ENCODE peak calls at places on chromosomes 11 and 22, in seven cellular contexts. N is GM20000, V is EL, C is H7, A is GM04503, K is RWPE1, B is GM06990. G is an unnamed sample.

GRCh38 chr11:90252053-90252452 is 29.2 kb upstream of the CHORDC1 start:
- DNase-seq in N (no peak), V (no peak), C (no peak), A (no peak), K (no peak), B (no peak), G (no peak)

GRCh38 chr11:67673358-67673757 is 1.1 kb downstream of the ALDH3B2 start:
- DNase-seq in N (no peak), V (no peak), C (no peak), A (no peak), K (no peak), B (no peak), G (no peak)

GRCh38 chr11:125591659-125592304 is 870 bp upstream of the STT3A start:
- DNase-seq in N (peak; percentile 24), V (peak; percentile 46), C (peak; percentile 64), A (no peak), K (peak; percentile 34), B (peak; percentile 70), G (peak; percentile 55)

GRCh38 chr11:110000045-110000502 is 93.1 kb upstream of the ZC3H12C start:
- DNase-seq in N (peak; percentile 63), V (peak; percentile 81), C (no peak), A (peak; percentile 94), K (peak; percentile 54), B (peak; percentile 68), G (no peak)

GRCh38 chr11:1555713-1556153 is 16.3 kb downstream of the DUSP8 start:
- DNase-seq in N (no peak), V (no peak), C (peak; percentile 77), A (no peak), K (no peak), B (no peak), G (no peak)

GRCh38 chr11:16081756-16082531 is 274.4 kb downstream of the SOX6 start:
- DNase-seq in N (no peak), V (no peak), C (no peak), A (no peak), K (no peak), B (no peak), G (peak; percentile 21)

GRCh38 chr22:42364641-42365336 is 67.4 kb downstream of the NFAM1 start:
- DNase-seq in N (no peak), V (peak; percentile 37), C (no peak), A (no peak), K (no peak), B (no peak), G (peak; percentile 47)

GRCh38 chr11:17258670-17259069 is 17.9 kb upstream of the NUCB2 start:
- DNase-seq in N (no peak), V (no peak), C (no peak), A (no peak), K (no peak), B (no peak), G (no peak)

GRCh38 chr22:26047920-26048319 is 121.3 kb upstream of the SEZ6L start:
- DNase-seq in N (no peak), V (no peak), C (no peak), A (no peak), K (no peak), B (no peak), G (no peak)

GRCh38 chr11:115843116-115843515 is 338.9 kb upstream of the CADM1 start:
- DNase-seq in N (no peak), V (no peak), C (no peak), A (no peak), K (no peak), B (no peak), G (no peak)

GRCh38 chr11:70402685-70403084 is 4.4 kb downstream of the CTTN start:
- DNase-seq in N (no peak), V (no peak), C (no peak), A (no peak), K (no peak), B (no peak), G (no peak)

GRCh38 chr11:63565728-63566127 is 2.5 kb upstream of the PLAAT2 start:
- DNase-seq in N (no peak), V (no peak), C (no peak), A (no peak), K (no peak), B (no peak), G (no peak)

GRCh38 chr11:130204703-130205095 is 45.1 kb downstream of the ST14 start:
- DNase-seq in N (no peak), V (no peak), C (peak; percentile 26), A (no peak), K (no peak), B (no peak), G (no peak)

GRCh38 chr11:72012897-72013721 is 14.4 kb downstream of the IL18BP start:
- DNase-seq in N (no peak), V (no peak), C (peak; percentile 45), A (no peak), K (peak; percentile 37), B (no peak), G (no peak)

GRCh38 chr11:44754876-44755552 is 28.3 kb downstream of the TSPAN18 start:
- DNase-seq in N (no peak), V (no peak), C (no peak), A (no peak), K (no peak), B (no peak), G (peak; percentile 68)

GRCh38 chr22:42844756-42845155 is 12.3 kb downstream of the ARFGAP3 start:
- DNase-seq in N (no peak), V (peak; percentile 90), C (no peak), A (peak; percentile 24), K (peak; percentile 41), B (no peak), G (no peak)

GRCh38 chr11:35343033-35343598 is 76.2 kb downstream of the SLC1A2 start:
- DNase-seq in N (peak; percentile 8), V (no peak), C (no peak), A (no peak), K (no peak), B (peak; percentile 50), G (no peak)

GRCh38 chr22:36447634-36448033 is 33.8 kb downstream of the TXN2 start:
- DNase-seq in N (no peak), V (no peak), C (no peak), A (no peak), K (no peak), B (no peak), G (no peak)

GRCh38 chr22:25111579-25112517 is 87.8 kb upstream of the CRYBB3 start:
- DNase-seq in N (peak; percentile 19), V (no peak), C (no peak), A (no peak), K (no peak), B (no peak), G (peak; percentile 51)

GRCh38 chr11:124669193-124669592 is 4.3 kb downstream of the SIAE start:
- DNase-seq in N (peak; percentile 73), V (peak; percentile 34), C (peak; percentile 72), A (no peak), K (peak; percentile 71), B (peak; percentile 31), G (peak; percentile 73)

GRCh38 chr11:47932544-47932943 is 47.8 kb upstream of the PTPRJ start:
- DNase-seq in N (no peak), V (no peak), C (no peak), A (no peak), K (no peak), B (peak; percentile 47), G (no peak)

GRCh38 chr11:61783717-61784505 is 8.5 kb downstream of the TMEM258 start:
- DNase-seq in N (no peak), V (peak; percentile 62), C (peak; percentile 48), A (no peak), K (no peak), B (no peak), G (no peak)

GRCh38 chr11:85766801-85767200 is 44.1 kb downstream of the SYTL2 start:
- DNase-seq in N (no peak), V (no peak), C (no peak), A (peak; percentile 94), K (no peak), B (no peak), G (no peak)

GRCh38 chr22:49756656-49757055 is 71.0 kb downstream of the BRD1 start:
- DNase-seq in N (no peak), V (no peak), C (peak; percentile 35), A (no peak), K (no peak), B (no peak), G (no peak)

GRCh38 chr11:128575174-128575955 is 12.0 kb downstream of the ETS1 start:
- DNase-seq in N (no peak), V (no peak), C (no peak), A (no peak), K (no peak), B (no peak), G (no peak)

GRCh38 chr11:83087035-83087434 is 15.3 kb upstream of the RAB30 start:
- DNase-seq in N (no peak), V (no peak), C (no peak), A (no peak), K (peak; percentile 25), B (no peak), G (no peak)

GRCh38 chr11:65594991-65595920 is at the start of gene KCNK7:
- DNase-seq in N (no peak), V (no peak), C (peak; percentile 73), A (no peak), K (no peak), B (no peak), G (peak; percentile 43)

GRCh38 chr22:38707346-38707745 is 1.6 kb downstream of the GTPBP1 start:
- DNase-seq in N (peak; percentile 29), V (peak; percentile 49), C (no peak), A (no peak), K (peak; percentile 73), B (no peak), G (no peak)

G was measured in SK-N-SH.